ENCODE peak calls at places on chromosome 1, in nine cellular contexts. L, D, H, P, I, T, X, G and S are unnamed samples.
A peak's percentile ranks its signal among the peaks of the same experiment; 100 is the strongest.

GRCh38 chr1:205774277-205775014 is 836 bp downstream of the RAB29 start:
- DNase-seq in L (no peak), I (peak; percentile 71), P (peak; percentile 18), D (no peak), T (no peak), X (no peak), G (peak; percentile 37), H (peak; percentile 24), S (peak; percentile 32)

GRCh38 chr1:209756608-209757445 is 974 bp downstream of the TRAF3IP3 start:
- DNase-seq in I (peak; percentile 68), D (no peak), X (no peak), H (no peak), P (no peak), T (no peak), L (no peak), G (no peak), S (no peak)

GRCh38 chr1:115193429-115193828 is 104.1 kb upstream of the TSPAN2 start:
- DNase-seq in L (no peak), H (no peak), X (no peak), G (no peak), D (no peak), P (no peak), T (no peak), I (no peak), S (no peak)

GRCh38 chr1:241992734-241993133 is 6.2 kb downstream of the MAP1LC3C start:
- DNase-seq in X (no peak), I (no peak), P (no peak), G (no peak), D (no peak), L (no peak), T (no peak), H (no peak), S (no peak)

GRCh38 chr1:17276568-17276967 is 27.7 kb downstream of the PADI3 start:
- DNase-seq in X (peak; percentile 61), I (no peak), H (peak; percentile 66), G (no peak), P (no peak), D (no peak), L (no peak), T (no peak), S (no peak)

GRCh38 chr1:154835531-154836285 is 34.4 kb downstream of the KCNN3 start:
- DNase-seq in G (no peak), D (no peak), I (no peak), T (no peak), H (no peak), P (no peak), X (no peak), L (no peak), S (no peak)

GRCh38 chr1:225877570-225877969 is 4.6 kb downstream of the TMEM63A start:
- DNase-seq in D (peak; percentile 83), I (peak; percentile 32), X (peak; percentile 82), G (peak; percentile 72), L (no peak), H (peak; percentile 59), P (peak; percentile 76), T (peak; percentile 64), S (peak; percentile 59)

GRCh38 chr1:66564250-66564649 is 30.3 kb downstream of the SGIP1 start:
- DNase-seq in D (no peak), L (peak; percentile 97), G (no peak), H (peak; percentile 99), X (no peak), I (no peak), T (peak; percentile 39), P (no peak), S (no peak)

GRCh38 chr1:230977781-230978490 is 725 bp downstream of the TTC13 start:
- DNase-seq in L (no peak), H (peak; percentile 8), P (peak; percentile 30), D (peak; percentile 52), I (peak; percentile 38), X (peak; percentile 49), G (peak; percentile 34), T (peak; percentile 35), S (peak; percentile 38)

GRCh38 chr1:204113900-204114299 is 37.9 kb downstream of the ETNK2 start:
- DNase-seq in G (no peak), T (no peak), X (no peak), L (no peak), H (peak; percentile 47), P (no peak), D (no peak), I (no peak), S (no peak)

GRCh38 chr1:93172778-93173177 is 7.4 kb downstream of the TMED5 start:
- DNase-seq in G (no peak), I (no peak), T (no peak), P (no peak), X (no peak), L (no peak), D (no peak), H (peak; percentile 46), S (no peak)

GRCh38 chr1:31848381-31848897 is 32.6 kb upstream of the SPOCD1 start:
- DNase-seq in H (no peak), L (no peak), G (no peak), P (no peak), T (no peak), I (peak; percentile 60), D (peak; percentile 37), X (no peak), S (no peak)

GRCh38 chr1:208501542-208501941 is 257.4 kb upstream of the PLXNA2 start:
- DNase-seq in D (no peak), H (no peak), X (no peak), P (no peak), L (no peak), I (no peak), T (no peak), G (no peak), S (no peak)

GRCh38 chr1:114677691-114678090 is 7.8 kb upstream of the DENND2C start:
- DNase-seq in D (no peak), I (no peak), P (no peak), T (no peak), H (no peak), X (no peak), G (no peak), L (no peak), S (no peak)

GRCh38 chr1:168112673-168113305 is 23.9 kb downstream of the GPR161 start:
- DNase-seq in I (peak; percentile 68), P (no peak), T (peak; percentile 63), G (no peak), X (peak; percentile 48), H (peak; percentile 92), D (no peak), L (no peak), S (no peak)

GRCh38 chr1:41442697-41443251 is 41.7 kb downstream of the EDN2 start:
- DNase-seq in H (no peak), I (no peak), G (no peak), D (no peak), X (no peak), T (no peak), P (no peak), L (no peak), S (peak; percentile 30)

GRCh38 chr1:167273027-167273800 is 52.5 kb downstream of the POU2F1 start:
- DNase-seq in I (no peak), X (no peak), H (peak; percentile 76), D (no peak), P (no peak), G (no peak), T (no peak), L (no peak), S (no peak)

GRCh38 chr1:167654975-167655575 is 25.0 kb downstream of the RCSD1 start:
- DNase-seq in I (no peak), T (no peak), L (no peak), H (peak; percentile 33), G (no peak), X (no peak), P (peak; percentile 49), D (no peak), S (no peak)

GRCh38 chr1:30878559-30878958 is 30.0 kb downstream of the SDC3 start:
- DNase-seq in H (no peak), L (no peak), T (no peak), X (no peak), P (no peak), I (no peak), G (no peak), D (no peak), S (no peak)

GRCh38 chr1:234825498-234826176 is 215.7 kb upstream of the IRF2BP2 start:
- DNase-seq in T (no peak), P (no peak), D (no peak), X (no peak), I (no peak), L (no peak), G (no peak), H (no peak), S (peak; percentile 87)

GRCh38 chr1:22277662-22278061 is 134.8 kb upstream of the WNT4 start:
- DNase-seq in G (no peak), I (no peak), X (no peak), P (no peak), D (no peak), L (no peak), H (no peak), T (no peak), S (no peak)

GRCh38 chr1:42379794-42380616 is 587 bp upstream of the RIMKLA start:
- DNase-seq in L (no peak), P (peak; percentile 23), D (no peak), X (no peak), I (no peak), G (peak; percentile 17), T (peak; percentile 64), H (peak; percentile 35), S (peak; percentile 44)

GRCh38 chr1:201925961-201926585 is 20.3 kb downstream of the LMOD1 start:
- DNase-seq in X (no peak), I (no peak), P (no peak), T (no peak), D (no peak), H (no peak), G (no peak), L (no peak), S (peak; percentile 33)

GRCh38 chr1:245086389-245086969 is 68.3 kb upstream of the KIF26B start:
- DNase-seq in P (no peak), L (peak; percentile 60), D (no peak), I (no peak), H (peak; percentile 66), T (peak; percentile 24), G (no peak), X (no peak), S (no peak)